ENCODE peak calls at places on chromosomes 2 and 18, in five cellular contexts. R is AG04449, P is body of pancreas, H is astrocyte of the spinal cord, Z is fibroblast of mammary gland. N is an unnamed sample.

GRCh38 chr2:148874868-148875341 is at the start of gene KIF5C:
- DNase-seq in R (no peak), P (peak), H (peak), Z (peak), N (peak)

GRCh38 chr2:120831891-120832290 is 96.2 kb downstream of the GLI2 start:
- DNase-seq in R (no peak), P (no peak), H (no peak), Z (no peak), N (no peak)

GRCh38 chr2:47811668-47812067 is 28.7 kb downstream of the MSH6 start:
- DNase-seq in R (no peak), P (no peak), H (no peak), Z (no peak), N (no peak)

GRCh38 chr2:127142663-127143630 is 36.0 kb upstream of the BIN1 start:
- DNase-seq in R (no peak), P (no peak), H (no peak), Z (peak), N (no peak)

GRCh38 chr18:64037812-64038414 is 68.0 kb downstream of the SERPINB8 start:
- DNase-seq in R (no peak), P (no peak), H (peak), Z (peak), N (no peak)

GRCh38 chr2:121150713-121151112 is 134.3 kb downstream of the TFCP2L1 start:
- DNase-seq in R (no peak), P (no peak), H (no peak), Z (no peak), N (no peak)

GRCh38 chr2:149399934-149400615 is 69.7 kb downstream of the LYPD6 start:
- DNase-seq in R (no peak), P (peak), H (no peak), Z (no peak), N (no peak)

GRCh38 chr2:215002500-215002899 is 135.9 kb downstream of the ABCA12 start:
- DNase-seq in R (peak), P (peak), H (peak), Z (peak), N (peak)

GRCh38 chr18:34742761-34743366 is 32.8 kb downstream of the DTNA start:
- DNase-seq in R (no peak), P (no peak), H (no peak), Z (no peak), N (no peak)

GRCh38 chr18:78788161-78788560 is 191.5 kb upstream of the SALL3 start:
- DNase-seq in R (no peak), P (no peak), H (no peak), Z (no peak), N (no peak)

GRCh38 chr2:197197808-197198409 is 112.7 kb downstream of the ANKRD44 start:
- DNase-seq in R (no peak), P (no peak), H (no peak), Z (no peak), N (no peak)

GRCh38 chr18:74114206-74114605 is 33.4 kb downstream of the FBXO15 start:
- DNase-seq in R (no peak), P (no peak), H (peak), Z (peak), N (no peak)

GRCh38 chr2:69629921-69630608 is 13.5 kb downstream of the AAK1 start:
- DNase-seq in R (no peak), P (no peak), H (no peak), Z (no peak), N (no peak)

GRCh38 chr2:199910338-199911051 is 598 bp upstream of the C2orf69 start:
- DNase-seq in R (no peak), P (no peak), H (no peak), Z (peak), N (no peak)

GRCh38 chr2:171044416-171044815 is 115.4 kb downstream of the GORASP2 start:
- DNase-seq in R (no peak), P (no peak), H (no peak), Z (no peak), N (no peak)

GRCh38 chr2:80112790-80113189 is 191.8 kb downstream of the LRRTM1 start:
- DNase-seq in R (no peak), P (no peak), H (no peak), Z (no peak), N (no peak)

GRCh38 chr2:70959851-70960832 is 18.3 kb upstream of the ANKRD53 start:
- DNase-seq in R (no peak), P (no peak), H (no peak), Z (no peak), N (no peak)

GRCh38 chr2:223941579-223942277 is 3.4 kb downstream of the WDFY1 start:
- DNase-seq in R (peak), P (no peak), H (peak), Z (peak), N (no peak)

GRCh38 chr18:24659837-24660720 is 199.6 kb downstream of the HRH4 start:
- DNase-seq in R (no peak), P (peak), H (no peak), Z (peak), N (no peak)

GRCh38 chr18:24683965-24684364 is 223.5 kb downstream of the HRH4 start:
- DNase-seq in R (no peak), P (no peak), H (no peak), Z (peak), N (no peak)

GRCh38 chr2:216319771-216320170 is 52.5 kb downstream of the MARCHF4 start:
- DNase-seq in R (no peak), P (no peak), H (no peak), Z (no peak), N (no peak)

GRCh38 chr18:11906181-11906580 is 1.9 kb downstream of the MPPE1 start:
- DNase-seq in R (no peak), P (no peak), H (no peak), Z (no peak), N (no peak)

GRCh38 chr2:106708189-106708588 is 177.8 kb downstream of the ST6GAL2 start:
- DNase-seq in R (no peak), P (no peak), H (no peak), Z (no peak), N (no peak)

GRCh38 chr2:224311226-224311625 is 90.7 kb downstream of the FAM124B start:
- DNase-seq in R (no peak), P (no peak), H (no peak), Z (peak), N (no peak)

GRCh38 chr18:23712445-23712844 is 23.2 kb downstream of the LAMA3 start:
- DNase-seq in R (no peak), P (no peak), H (no peak), Z (no peak), N (no peak)

GRCh38 chr2:226274143-226274542 is 525.5 kb downstream of the IRS1 start:
- DNase-seq in R (no peak), P (no peak), H (no peak), Z (peak), N (no peak)

GRCh38 chr2:124024491-124025348 is at the start of gene CNTNAP5:
- DNase-seq in R (no peak), P (peak), H (peak), Z (peak), N (peak)

GRCh38 chr2:128773641-128774319 is 455.1 kb upstream of the HS6ST1 start:
- DNase-seq in R (no peak), P (no peak), H (no peak), Z (no peak), N (no peak)

GRCh38 chr2:224180810-224181209 is 141.7 kb upstream of the SERPINE2 start:
- DNase-seq in R (no peak), P (no peak), H (no peak), Z (no peak), N (no peak)

GRCh38 chr2:220437938-220438337 is 810.5 kb downstream of the SLC4A3 start:
- DNase-seq in R (no peak), P (no peak), H (no peak), Z (no peak), N (no peak)

GRCh38 chr2:168912466-168913170 is 11.5 kb downstream of the G6PC2 start:
- DNase-seq in R (no peak), P (peak), H (peak), Z (peak), N (no peak)

GRCh38 chr2:214830794-214831346 is 21.4 kb upstream of the BARD1 start:
- DNase-seq in R (no peak), P (no peak), H (peak), Z (peak), N (no peak)

GRCh38 chr2:144678741-144679140 is 158.8 kb upstream of the ZEB2 start:
- DNase-seq in R (no peak), P (no peak), H (no peak), Z (peak), N (no peak)

GRCh38 chr2:20165677-20166509 is 59.0 kb downstream of the SDC1 start:
- DNase-seq in R (no peak), P (no peak), H (no peak), Z (no peak), N (no peak)

GRCh38 chr18:702957-703659 is 9.3 kb downstream of the ENOSF1 start:
- DNase-seq in R (peak), P (no peak), H (peak), Z (peak), N (peak)

GRCh38 chr2:153971914-153972313 is 100.2 kb downstream of the GALNT13 start:
- DNase-seq in R (no peak), P (no peak), H (no peak), Z (no peak), N (no peak)
- TF ChIP-seq CTCF in R (no peak), P (no peak), H (no peak), Z (no peak), N (peak)

GRCh38 chr2:241039416-241039815 is 41.0 kb downstream of the SNED1 start:
- DNase-seq in R (no peak), P (no peak), H (no peak), Z (no peak), N (no peak)
- H3K4me3 ChIP-seq in R (no peak), P (no peak), H (no peak), Z (no peak), N (no peak)

GRCh38 chr18:60676807-60677206 is 304.2 kb upstream of the MC4R start:
- DNase-seq in R (no peak), P (no peak), H (no peak), Z (no peak), N (no peak)
- TF ChIP-seq CTCF in R (no peak), P (no peak), H (no peak), Z (no peak), N (peak)

GRCh38 chr18:33584845-33585775 is 7.1 kb downstream of the ASXL3 start:
- DNase-seq in R (no peak), P (no peak), H (no peak), Z (no peak), N (no peak)
- H3K4me3 ChIP-seq in R (no peak), P (no peak), H (no peak), Z (no peak), N (no peak)

DNA sequence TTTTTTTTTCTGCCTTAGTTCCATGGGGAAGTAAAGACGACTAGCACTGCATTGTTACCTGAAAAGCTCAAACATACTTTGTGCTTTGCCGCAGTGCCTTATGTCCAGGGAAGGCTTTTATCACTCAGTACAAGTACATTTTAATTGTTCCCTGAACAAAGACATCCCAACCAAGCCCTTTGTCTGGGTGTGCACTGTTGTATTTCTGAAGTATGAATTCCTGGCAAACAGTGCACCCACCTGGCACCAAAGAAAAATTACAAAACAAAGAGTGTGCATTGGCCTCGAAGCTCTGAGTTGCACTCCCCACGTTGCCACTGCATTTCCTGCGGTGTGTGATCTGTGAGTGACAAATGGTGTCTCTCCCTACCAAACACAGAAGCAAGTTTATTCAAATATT is 858.5 kb upstream of the PIK3C3 start:
- DNase-seq in R (no peak), P (no peak), H (peak), Z (peak), N (no peak)
- TF ChIP-seq CTCF in R (peak), P (peak), H (peak), Z (no peak), N (peak)

DNA sequence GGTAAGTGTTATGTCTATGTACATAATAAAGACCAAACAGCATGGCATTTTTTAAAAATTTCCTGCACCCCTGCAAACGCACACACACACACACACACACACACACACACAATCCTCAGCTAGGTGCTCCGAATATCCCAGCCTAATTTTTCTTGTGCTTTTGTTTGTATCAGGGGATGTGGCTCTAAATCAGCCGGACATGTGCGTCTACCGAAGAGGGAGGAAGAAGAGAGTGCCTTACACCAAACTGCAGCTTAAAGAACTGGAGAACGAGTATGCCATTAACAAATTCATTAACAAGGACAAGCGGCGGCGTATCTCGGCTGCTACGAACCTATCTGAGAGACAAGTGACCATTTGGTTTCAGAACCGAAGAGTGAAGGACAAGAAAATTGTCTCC is 1.8 kb downstream of the HOXD13 start:
- DNase-seq in R (no peak), P (no peak), H (no peak), Z (no peak), N (no peak)
- H3K4me3 ChIP-seq in R (no peak), P (no peak), H (no peak), Z (no peak), N (no peak)

GRCh38 chr2:24579053-24579803 is 88.2 kb downstream of the NCOA1 start:
- DNase-seq in R (no peak), P (no peak), H (no peak), Z (no peak), N (no peak)

GRCh38 chr2:24576146-24576545 is 85.1 kb downstream of the NCOA1 start:
- DNase-seq in R (no peak), P (no peak), H (no peak), Z (no peak), N (no peak)

GRCh38 chr2:24580561-24580960 is 89.5 kb downstream of the NCOA1 start:
- DNase-seq in R (no peak), P (no peak), H (no peak), Z (no peak), N (no peak)

GRCh38 chr2:24577481-24577880 is 86.4 kb downstream of the NCOA1 start:
- DNase-seq in R (no peak), P (no peak), H (no peak), Z (no peak), N (no peak)

DNA sequence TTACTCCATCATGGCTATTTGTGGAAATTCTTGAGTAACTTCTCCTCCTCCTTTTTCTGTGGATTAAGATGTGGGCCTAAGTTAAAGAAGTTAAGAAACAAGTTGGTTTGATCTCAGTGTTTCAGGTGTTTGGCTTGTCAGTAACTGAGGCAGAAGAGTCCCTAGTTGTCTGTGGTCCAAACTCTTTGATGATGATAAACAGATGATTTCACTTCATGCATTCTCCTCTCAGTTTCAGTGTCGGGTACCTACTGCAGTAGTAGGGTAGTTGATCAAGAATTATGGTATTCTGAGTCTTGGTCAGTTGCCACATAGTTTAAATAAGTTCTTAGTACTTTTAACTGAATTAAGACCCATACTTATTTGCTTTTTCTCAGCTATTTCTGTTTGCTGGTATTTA is 85.6 kb downstream of the NCOA1 start:
- DNase-seq in R (no peak), P (no peak), H (no peak), Z (no peak), N (no peak)
- TF ChIP-seq CTCF in R (no peak), P (no peak), H (no peak), Z (no peak), N (no peak)

DNA sequence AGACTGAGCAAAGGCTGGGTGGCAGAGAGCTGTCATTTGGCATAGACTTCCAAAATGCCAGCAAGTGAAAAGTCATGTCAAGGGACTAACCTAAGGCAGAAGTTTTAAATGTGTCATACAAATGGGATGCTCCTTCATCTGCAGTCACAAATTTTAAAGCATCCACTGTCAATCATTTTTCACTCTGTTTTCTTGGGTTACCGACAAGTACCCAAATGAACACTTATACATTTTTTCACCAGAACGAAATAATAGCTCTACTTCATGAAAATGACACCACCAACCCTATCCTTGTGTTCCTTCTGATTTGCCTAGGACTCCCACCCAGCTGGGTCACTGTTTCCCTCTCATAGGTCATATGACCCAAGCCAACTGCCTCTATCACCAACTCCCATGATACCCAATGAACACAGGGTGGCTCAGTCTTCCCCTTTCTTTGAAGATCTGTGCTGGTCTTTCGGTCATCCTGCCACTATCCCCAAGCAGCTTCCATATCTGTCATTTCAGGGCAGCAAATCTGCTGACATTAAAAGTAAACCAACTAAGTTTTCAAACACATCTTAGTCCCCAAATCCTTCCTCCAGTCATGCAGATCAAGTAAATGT is 21.5 kb downstream of the KLF7 start:
- DNase-seq in R (no peak), P (no peak), H (no peak), Z (no peak), N (no peak)
- H3K4me3 ChIP-seq in R (no peak), P (no peak), H (no peak), Z (no peak), N (no peak)

DNA sequence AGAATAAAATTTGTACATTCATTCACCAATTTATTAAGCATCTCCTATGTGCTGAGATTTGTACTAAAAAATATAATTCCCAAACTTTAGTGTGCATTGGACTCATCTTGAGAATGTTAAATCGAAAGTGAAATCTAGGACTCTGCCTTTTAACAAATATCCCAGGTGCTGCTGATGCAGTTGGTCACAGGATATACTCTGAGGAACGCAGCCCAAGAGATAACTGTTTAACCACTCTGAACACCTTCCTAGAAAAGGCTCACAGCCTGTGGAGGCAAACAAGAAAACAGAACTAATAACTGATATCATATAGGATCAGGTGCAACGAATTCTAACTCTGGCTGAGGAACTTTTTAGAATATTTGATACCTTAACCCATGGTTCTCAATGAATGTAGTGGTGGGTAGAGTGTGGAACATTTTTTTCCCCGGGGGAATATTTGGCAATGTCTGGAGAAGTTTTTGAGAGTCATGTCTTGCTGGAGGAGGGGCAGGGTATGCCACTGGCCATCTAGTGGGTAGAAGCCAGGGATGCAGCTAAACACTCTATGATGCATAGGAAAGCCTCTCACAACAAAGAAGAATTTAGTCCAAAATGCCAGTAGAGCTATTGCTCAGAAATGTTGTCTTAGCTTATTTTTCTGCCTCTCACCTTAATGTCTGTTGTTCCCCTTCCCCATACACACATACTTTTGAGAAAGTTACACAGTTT is 96.5 kb downstream of the EHBP1 start:
- DNase-seq in R (no peak), P (no peak), H (no peak), Z (no peak), N (no peak)
- TF ChIP-seq CTCF in R (peak), P (no peak), H (peak), Z (peak), N (peak)